ENCODE peak calls at places on chromosome 9, in nine cellular contexts. One of them, this sample, is unnamed.

GRCh38 chr9:621199-621860 is 220.2 kb upstream of the DMRT1 start:
- DNase-seq in cardiac fibroblast: peak; percentile 33
- DNase-seq in cardiac muscle cell: no peak
- DNase-seq in left ventricle myocardium inferior: no peak
- DNase-seq in omental fat pad: no peak
- DNase-seq in heart left ventricle: no peak
- DNase-seq in fibroblast of lung: no peak
- DNase-seq in Panc1: no peak
- DNase-seq in pancreas: no peak
- DNase-seq in this sample: no peak

GRCh38 chr9:113355197-113355596 is 5.9 kb downstream of the BSPRY start:
- DNase-seq in fibroblast of lung: no peak
- DNase-seq in omental fat pad: no peak
- DNase-seq in cardiac fibroblast: peak; percentile 35
- DNase-seq in cardiac muscle cell: peak; percentile 41
- DNase-seq in left ventricle myocardium inferior: no peak
- DNase-seq in pancreas: no peak
- DNase-seq in heart left ventricle: no peak
- DNase-seq in Panc1: no peak
- DNase-seq in this sample: no peak

GRCh38 chr9:116792271-116792670 is 105.2 kb downstream of the TRIM32 start:
- DNase-seq in heart left ventricle: no peak
- DNase-seq in Panc1: no peak
- DNase-seq in pancreas: no peak
- DNase-seq in left ventricle myocardium inferior: no peak
- DNase-seq in cardiac fibroblast: no peak
- DNase-seq in cardiac muscle cell: no peak
- DNase-seq in fibroblast of lung: no peak
- DNase-seq in omental fat pad: no peak
- DNase-seq in this sample: no peak

GRCh38 chr9:99340281-99340680 is 118.2 kb downstream of the SEC61B start:
- DNase-seq in cardiac fibroblast: no peak
- DNase-seq in pancreas: no peak
- DNase-seq in heart left ventricle: no peak
- DNase-seq in cardiac muscle cell: no peak
- DNase-seq in omental fat pad: no peak
- DNase-seq in left ventricle myocardium inferior: no peak
- DNase-seq in Panc1: no peak
- DNase-seq in fibroblast of lung: peak; percentile 53
- DNase-seq in this sample: no peak

GRCh38 chr9:70049672-70050271 is 6.1 kb downstream of the MAMDC2 start:
- DNase-seq in Panc1: no peak
- DNase-seq in cardiac muscle cell: no peak
- DNase-seq in pancreas: peak; percentile 39
- DNase-seq in left ventricle myocardium inferior: peak; percentile 83
- DNase-seq in fibroblast of lung: peak; percentile 40
- DNase-seq in heart left ventricle: peak; percentile 84
- DNase-seq in cardiac fibroblast: peak; percentile 65
- DNase-seq in omental fat pad: no peak
- DNase-seq in this sample: no peak

GRCh38 chr9:116027511-116027910 is 126.1 kb upstream of the PAPPA start:
- DNase-seq in cardiac muscle cell: no peak
- DNase-seq in omental fat pad: no peak
- DNase-seq in heart left ventricle: no peak
- DNase-seq in pancreas: no peak
- DNase-seq in Panc1: no peak
- DNase-seq in cardiac fibroblast: peak; percentile 92
- DNase-seq in left ventricle myocardium inferior: no peak
- DNase-seq in fibroblast of lung: peak; percentile 80
- DNase-seq in this sample: no peak

GRCh38 chr9:20906326-20906725 is 125.1 kb downstream of the HACD4 start:
- DNase-seq in omental fat pad: no peak
- DNase-seq in cardiac fibroblast: no peak
- DNase-seq in pancreas: no peak
- DNase-seq in heart left ventricle: no peak
- DNase-seq in cardiac muscle cell: no peak
- DNase-seq in Panc1: no peak
- DNase-seq in fibroblast of lung: no peak
- DNase-seq in left ventricle myocardium inferior: no peak
- DNase-seq in this sample: no peak

GRCh38 chr9:124218438-124219289 is 39.1 kb upstream of the NEK6 start:
- DNase-seq in pancreas: no peak
- DNase-seq in fibroblast of lung: peak; percentile 47
- DNase-seq in left ventricle myocardium inferior: no peak
- DNase-seq in Panc1: no peak
- DNase-seq in omental fat pad: peak; percentile 26
- DNase-seq in cardiac fibroblast: peak; percentile 63
- DNase-seq in cardiac muscle cell: no peak
- DNase-seq in heart left ventricle: peak; percentile 61
- DNase-seq in this sample: no peak

GRCh38 chr9:115981011-115981410 is 172.6 kb upstream of the PAPPA start:
- DNase-seq in pancreas: no peak
- DNase-seq in Panc1: no peak
- DNase-seq in fibroblast of lung: no peak
- DNase-seq in cardiac fibroblast: no peak
- DNase-seq in heart left ventricle: no peak
- DNase-seq in omental fat pad: no peak
- DNase-seq in left ventricle myocardium inferior: no peak
- DNase-seq in cardiac muscle cell: no peak
- DNase-seq in this sample: no peak

GRCh38 chr9:96550659-96551058 is 69.0 kb downstream of the CDC14B start:
- DNase-seq in Panc1: no peak
- DNase-seq in fibroblast of lung: no peak
- DNase-seq in cardiac muscle cell: no peak
- DNase-seq in pancreas: no peak
- DNase-seq in heart left ventricle: no peak
- DNase-seq in cardiac fibroblast: no peak
- DNase-seq in left ventricle myocardium inferior: no peak
- DNase-seq in omental fat pad: no peak
- DNase-seq in this sample: no peak

GRCh38 chr9:136951541-136952353 is at the start of gene LCN12:
- DNase-seq in omental fat pad: no peak
- DNase-seq in heart left ventricle: no peak
- DNase-seq in left ventricle myocardium inferior: no peak
- DNase-seq in pancreas: peak; percentile 50
- DNase-seq in Panc1: no peak
- DNase-seq in fibroblast of lung: no peak
- DNase-seq in cardiac fibroblast: no peak
- DNase-seq in cardiac muscle cell: no peak
- DNase-seq in this sample: no peak

GRCh38 chr9:136953771-136954269 is 1.7 kb downstream of the LCN12 start:
- DNase-seq in cardiac fibroblast: no peak
- DNase-seq in left ventricle myocardium inferior: no peak
- DNase-seq in omental fat pad: no peak
- DNase-seq in cardiac muscle cell: no peak
- DNase-seq in heart left ventricle: no peak
- DNase-seq in fibroblast of lung: no peak
- DNase-seq in Panc1: no peak
- DNase-seq in pancreas: peak; percentile 26
- DNase-seq in this sample: no peak

GRCh38 chr9:136954270-136955083 is 2.4 kb downstream of the LCN12 start:
- DNase-seq in heart left ventricle: no peak
- DNase-seq in left ventricle myocardium inferior: no peak
- DNase-seq in omental fat pad: no peak
- DNase-seq in Panc1: no peak
- DNase-seq in cardiac fibroblast: no peak
- DNase-seq in cardiac muscle cell: no peak
- DNase-seq in fibroblast of lung: no peak
- DNase-seq in pancreas: peak; percentile 36
- DNase-seq in this sample: no peak

GRCh38 chr9:136952354-136952855 is 332 bp downstream of the LCN12 start:
- DNase-seq in Panc1: no peak
- DNase-seq in cardiac muscle cell: no peak
- DNase-seq in heart left ventricle: no peak
- DNase-seq in fibroblast of lung: no peak
- DNase-seq in cardiac fibroblast: no peak
- DNase-seq in pancreas: peak; percentile 56
- DNase-seq in left ventricle myocardium inferior: no peak
- DNase-seq in omental fat pad: no peak
- DNase-seq in this sample: no peak

DNA sequence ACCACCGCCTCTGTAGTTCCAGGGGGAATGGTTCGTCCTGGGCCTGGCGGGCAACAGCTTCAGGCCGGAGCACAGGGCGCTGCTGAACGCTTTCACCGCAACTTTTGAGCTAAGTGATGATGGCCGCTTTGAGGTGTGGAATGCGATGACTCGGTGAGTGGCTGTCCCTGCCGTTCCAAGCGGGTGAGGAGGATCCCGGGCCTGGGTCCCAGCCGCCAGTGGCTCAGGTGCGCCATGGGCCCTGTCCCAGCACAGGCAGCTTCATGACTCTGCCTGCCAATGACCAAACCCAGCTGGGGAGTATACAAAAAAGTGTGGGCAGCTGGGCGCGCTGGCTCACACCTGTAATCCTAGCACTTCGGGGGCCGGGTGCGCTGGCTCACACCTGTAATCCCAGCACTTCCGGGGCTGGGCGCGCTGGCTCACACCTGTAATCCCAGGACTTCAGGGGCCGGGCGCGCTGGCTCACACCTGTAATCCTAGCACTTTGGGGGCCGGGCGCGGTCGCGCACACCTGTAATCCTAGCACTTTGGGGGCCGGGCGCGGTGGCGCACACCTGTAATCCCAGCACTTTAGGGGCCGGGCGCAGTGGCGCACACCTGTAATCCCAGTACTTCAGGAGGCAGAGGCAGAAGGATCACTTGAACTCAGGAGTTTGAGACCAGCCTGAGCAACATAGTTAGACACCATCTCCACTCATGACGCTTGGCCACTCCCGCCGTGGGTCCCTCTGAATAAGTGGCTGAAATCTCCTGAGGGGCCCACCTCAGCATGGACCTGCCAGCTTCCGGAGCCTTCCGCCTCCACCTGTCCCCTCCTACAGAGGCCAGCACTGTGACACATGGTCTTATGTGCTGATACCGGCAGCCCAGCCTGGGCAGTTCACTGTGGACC is 1.1 kb downstream of the LCN12 start:
- DNase-seq in cardiac fibroblast: no peak
- DNase-seq in heart left ventricle: no peak
- DNase-seq in pancreas: no peak
- DNase-seq in omental fat pad: no peak
- DNase-seq in cardiac muscle cell: no peak
- DNase-seq in fibroblast of lung: no peak
- DNase-seq in Panc1: no peak
- DNase-seq in left ventricle myocardium inferior: no peak
- DNase-seq in this sample: no peak
- TF ChIP-seq CTCF in cardiac fibroblast: no peak
- TF ChIP-seq CTCF in heart left ventricle: no peak
- TF ChIP-seq CTCF in pancreas: no peak
- TF ChIP-seq CTCF in omental fat pad: no peak
- TF ChIP-seq CTCF in cardiac muscle cell: no peak
- TF ChIP-seq CTCF in fibroblast of lung: no peak
- TF ChIP-seq CTCF in Panc1: no peak
- TF ChIP-seq CTCF in left ventricle myocardium inferior: no peak
- TF ChIP-seq CTCF in this sample: no peak

GRCh38 chr9:127438394-127438793 is 12.8 kb downstream of the RPL12 start:
- DNase-seq in cardiac fibroblast: no peak
- DNase-seq in cardiac muscle cell: no peak
- DNase-seq in left ventricle myocardium inferior: no peak
- DNase-seq in pancreas: no peak
- DNase-seq in fibroblast of lung: no peak
- DNase-seq in Panc1: no peak
- DNase-seq in heart left ventricle: no peak
- DNase-seq in omental fat pad: no peak
- DNase-seq in this sample: no peak

GRCh38 chr9:127437497-127438264 is 13.5 kb downstream of the ZNF79 start:
- DNase-seq in omental fat pad: no peak
- DNase-seq in left ventricle myocardium inferior: no peak
- DNase-seq in heart left ventricle: no peak
- DNase-seq in cardiac fibroblast: no peak
- DNase-seq in cardiac muscle cell: no peak
- DNase-seq in fibroblast of lung: no peak
- DNase-seq in Panc1: no peak
- DNase-seq in pancreas: no peak
- DNase-seq in this sample: no peak
- TF ChIP-seq CTCF in omental fat pad: no peak
- TF ChIP-seq CTCF in left ventricle myocardium inferior: no peak
- TF ChIP-seq CTCF in heart left ventricle: no peak
- TF ChIP-seq CTCF in cardiac fibroblast: no peak
- TF ChIP-seq CTCF in cardiac muscle cell: peak; percentile 15
- TF ChIP-seq CTCF in fibroblast of lung: no peak
- TF ChIP-seq CTCF in Panc1: no peak
- TF ChIP-seq CTCF in pancreas: no peak
- TF ChIP-seq CTCF in this sample: no peak

DNA sequence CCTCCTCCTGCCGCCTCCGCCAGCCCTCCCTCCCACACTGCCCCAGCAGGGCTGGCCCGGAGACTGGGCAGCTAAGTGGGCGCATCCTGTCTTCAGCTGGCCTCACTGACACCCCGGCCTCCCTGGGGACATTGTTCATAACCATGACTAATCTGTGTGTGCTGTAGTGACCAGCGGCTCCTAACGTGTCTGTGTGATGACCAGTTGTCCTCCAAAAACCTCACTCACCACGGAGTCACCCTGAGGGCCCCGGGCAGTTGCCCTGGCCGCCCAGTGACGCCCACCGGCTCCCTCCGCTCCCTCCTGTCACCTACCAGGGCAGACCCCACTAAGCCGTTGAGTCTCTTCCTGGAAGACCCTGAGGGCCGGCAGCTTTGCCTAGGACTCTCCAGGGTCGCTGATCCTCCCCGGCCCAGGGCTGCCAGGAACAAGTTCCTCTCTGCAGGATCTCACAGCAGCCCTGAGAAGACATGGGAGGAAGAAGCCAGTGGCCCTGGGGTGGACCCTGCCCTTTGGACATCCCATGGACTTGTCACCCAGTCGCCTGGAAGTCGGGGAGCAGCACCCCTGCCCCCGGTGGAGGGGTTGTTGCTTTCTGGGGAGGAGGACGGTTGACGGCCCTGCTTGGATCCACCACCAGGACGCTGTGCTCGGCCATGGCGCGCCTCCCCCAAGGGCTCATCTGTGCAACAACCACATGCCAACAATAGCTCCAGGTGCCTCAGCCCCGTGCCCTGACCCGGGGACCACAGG is 110.2 kb upstream of the LMX1B start:
- DNase-seq in pancreas: no peak
- DNase-seq in Panc1: no peak
- DNase-seq in omental fat pad: no peak
- DNase-seq in cardiac fibroblast: peak; percentile 85
- DNase-seq in fibroblast of lung: peak; percentile 36
- DNase-seq in heart left ventricle: no peak
- DNase-seq in left ventricle myocardium inferior: no peak
- DNase-seq in cardiac muscle cell: no peak
- DNase-seq in this sample: no peak
- TF ChIP-seq CTCF in pancreas: no peak
- TF ChIP-seq CTCF in Panc1: no peak
- TF ChIP-seq CTCF in omental fat pad: no peak
- TF ChIP-seq CTCF in cardiac fibroblast: no peak
- TF ChIP-seq CTCF in fibroblast of lung: no peak
- TF ChIP-seq CTCF in heart left ventricle: no peak
- TF ChIP-seq CTCF in left ventricle myocardium inferior: no peak
- TF ChIP-seq CTCF in cardiac muscle cell: no peak
- TF ChIP-seq CTCF in this sample: no peak

DNA sequence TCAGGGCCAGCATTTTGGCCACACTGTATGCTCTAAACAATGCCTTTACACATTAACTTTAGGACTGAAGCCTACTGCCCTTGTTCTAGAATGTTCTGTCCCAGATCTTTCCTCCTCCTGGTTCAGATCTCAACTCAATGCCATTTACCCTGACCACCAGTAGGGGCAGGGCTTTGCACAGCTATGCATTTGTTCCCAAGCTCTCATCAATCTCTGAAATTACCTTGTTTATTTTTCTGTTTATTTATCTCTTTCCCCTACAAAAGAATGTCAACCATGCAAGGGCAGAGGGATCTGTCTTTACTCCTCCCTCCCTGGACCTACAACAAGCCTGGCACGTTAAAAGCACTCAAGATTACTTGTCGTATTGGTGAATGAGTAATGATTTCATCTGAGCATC is 612.9 kb downstream of the BNC2 start:
- DNase-seq in omental fat pad: no peak
- DNase-seq in pancreas: no peak
- DNase-seq in fibroblast of lung: no peak
- DNase-seq in Panc1: no peak
- DNase-seq in heart left ventricle: no peak
- DNase-seq in left ventricle myocardium inferior: no peak
- DNase-seq in cardiac muscle cell: no peak
- DNase-seq in cardiac fibroblast: peak; percentile 36
- DNase-seq in this sample: peak; percentile 18
- TF ChIP-seq CTCF in omental fat pad: no peak
- TF ChIP-seq CTCF in pancreas: peak; percentile 13
- TF ChIP-seq CTCF in fibroblast of lung: peak; percentile 62
- TF ChIP-seq CTCF in Panc1: peak; percentile 34
- TF ChIP-seq CTCF in heart left ventricle: no peak
- TF ChIP-seq CTCF in left ventricle myocardium inferior: peak; percentile 53
- TF ChIP-seq CTCF in cardiac muscle cell: peak; percentile 69
- TF ChIP-seq CTCF in cardiac fibroblast: peak; percentile 82
- TF ChIP-seq CTCF in this sample: peak; percentile 51

This sample was measured in endothelial cell.